ENCODE peak calls at places on chromosome 1, in six cellular contexts. T is mesothelial cell of epicardium, K is transverse colon, Z is GM23338, N is GM06990, P is AG09319. O is an unnamed sample.

GRCh38 chr1:39545531-39545930 is 31.1 kb downstream of the PABPC4 start:
- DNase-seq in Z (no peak), K (no peak), N (no peak), T (no peak), P (no peak), O (no peak)

GRCh38 chr1:36323636-36324321 is at the start of gene EVA1B:
- DNase-seq in N (peak), Z (peak), T (peak), P (peak), K (peak), O (peak)

GRCh38 chr1:160400284-160400645 is at the start of gene VANGL2:
- DNase-seq in P (no peak), K (peak), T (peak), Z (peak), N (no peak), O (peak)

GRCh38 chr1:154951901-154952657 is 3.8 kb downstream of the PBXIP1 start:
- DNase-seq in Z (no peak), T (no peak), N (no peak), K (peak), P (no peak), O (peak)

GRCh38 chr1:167186198-167186750 is 34.4 kb upstream of the POU2F1 start:
- DNase-seq in K (no peak), Z (no peak), P (no peak), T (no peak), N (no peak), O (no peak)

GRCh38 chr1:54825696-54826095 is 24.6 kb upstream of the TTC22 start:
- DNase-seq in Z (no peak), K (no peak), T (peak), P (no peak), N (no peak), O (no peak)

GRCh38 chr1:6002714-6003501 is 10.7 kb upstream of the NPHP4 start:
- DNase-seq in K (no peak), N (no peak), Z (peak), P (no peak), T (no peak), O (no peak)

GRCh38 chr1:93594603-93594880 is 87.1 kb downstream of the BCAR3 start:
- DNase-seq in N (no peak), P (no peak), K (no peak), T (no peak), Z (no peak), O (no peak)

GRCh38 chr1:154353460-154353904 is 28.2 kb downstream of the ATP8B2 start:
- DNase-seq in T (no peak), N (no peak), Z (peak), K (peak), P (no peak), O (peak)

GRCh38 chr1:228459091-228459993 is 27.8 kb upstream of the RNF187 start:
- DNase-seq in K (peak), N (peak), T (peak), Z (peak), P (peak), O (peak)

GRCh38 chr1:30407030-30407861 is 316.1 kb downstream of the MATN1 start:
- DNase-seq in T (peak), K (no peak), Z (no peak), N (no peak), P (no peak), O (no peak)

GRCh38 chr1:34591751-34592629 is 162.9 kb upstream of the GJB5 start:
- DNase-seq in Z (no peak), K (no peak), T (no peak), P (no peak), N (no peak), O (no peak)

GRCh38 chr1:246775531-246776385 is 51.5 kb downstream of the SCCPDH start:
- DNase-seq in K (no peak), N (no peak), Z (no peak), P (no peak), T (no peak), O (no peak)

GRCh38 chr1:192730206-192730605 is 78.6 kb upstream of the RGS2 start:
- DNase-seq in Z (no peak), P (no peak), N (no peak), T (no peak), K (no peak), O (no peak)

GRCh38 chr1:40239626-40240025 is 8.1 kb upstream of the TMCO2 start:
- DNase-seq in P (no peak), N (no peak), Z (no peak), T (no peak), K (no peak), O (no peak)

GRCh38 chr1:31153423-31153822 is 86.3 kb downstream of the NKAIN1 start:
- DNase-seq in N (no peak), Z (no peak), T (no peak), K (no peak), P (no peak), O (no peak)

GRCh38 chr1:117205368-117205767 is 5.4 kb downstream of the VTCN1 start:
- DNase-seq in P (no peak), N (no peak), T (no peak), Z (no peak), K (no peak), O (no peak)

GRCh38 chr1:229642970-229643369 is 16.9 kb downstream of the URB2 start:
- DNase-seq in K (no peak), Z (no peak), N (no peak), P (no peak), T (no peak), O (no peak)

GRCh38 chr1:25897754-25898153 is 8.5 kb downstream of the STMN1 start:
- DNase-seq in P (no peak), Z (no peak), K (no peak), N (no peak), T (no peak), O (no peak)

GRCh38 chr1:23597635-23598388 is 38.5 kb upstream of the ID3 start:
- DNase-seq in P (no peak), Z (peak), T (no peak), N (no peak), K (no peak), O (no peak)

GRCh38 chr1:204404629-204405028 is 7.0 kb downstream of the PPP1R15B start:
- DNase-seq in Z (no peak), K (no peak), P (no peak), N (no peak), T (no peak), O (no peak)

GRCh38 chr1:204891860-204892259 is 21.2 kb downstream of the NFASC start:
- DNase-seq in P (no peak), Z (no peak), N (no peak), T (no peak), K (no peak), O (no peak)

GRCh38 chr1:23804183-23804582 is 3.6 kb upstream of the GALE start:
- DNase-seq in P (no peak), N (no peak), Z (peak), K (no peak), T (no peak), O (no peak)

GRCh38 chr1:209202826-209203439 is 380.6 kb upstream of the CAMK1G start:
- DNase-seq in K (no peak), T (no peak), Z (peak), N (peak), P (peak), O (peak)

GRCh38 chr1:240602189-240602588 is 9.8 kb downstream of the GREM2 start:
- DNase-seq in K (no peak), P (no peak), Z (no peak), T (no peak), N (no peak), O (no peak)

GRCh38 chr1:7334475-7335035 is 436.5 kb upstream of the VAMP3 start:
- DNase-seq in K (peak), N (no peak), P (peak), T (no peak), Z (peak), O (no peak)

GRCh38 chr1:203663294-203663693 is 36.7 kb downstream of the ATP2B4 start:
- DNase-seq in N (no peak), Z (no peak), T (no peak), K (no peak), P (no peak), O (no peak)

GRCh38 chr1:23178931-23179330 is 10.3 kb upstream of the LUZP1 start:
- DNase-seq in T (no peak), P (no peak), K (no peak), Z (peak), N (no peak), O (no peak)

GRCh38 chr1:83083589-83084224 is 915.2 kb downstream of the TTLL7 start:
- DNase-seq in T (no peak), Z (no peak), K (no peak), N (no peak), P (no peak), O (no peak)

GRCh38 chr1:221101792-221102191 is 222.5 kb downstream of the HLX start:
- DNase-seq in N (no peak), K (no peak), Z (no peak), P (peak), T (no peak), O (no peak)

GRCh38 chr1:221099747-221100146 is 220.5 kb downstream of the HLX start:
- DNase-seq in N (no peak), Z (no peak), P (no peak), T (no peak), K (no peak), O (no peak)

GRCh38 chr1:221100196-221100950 is 221.1 kb downstream of the HLX start:
- DNase-seq in P (peak), T (no peak), K (no peak), N (no peak), Z (no peak), O (no peak)

GRCh38 chr1:221097479-221098281 is 218.4 kb downstream of the HLX start:
- DNase-seq in T (no peak), Z (no peak), K (no peak), N (no peak), P (peak), O (no peak)

DNA sequence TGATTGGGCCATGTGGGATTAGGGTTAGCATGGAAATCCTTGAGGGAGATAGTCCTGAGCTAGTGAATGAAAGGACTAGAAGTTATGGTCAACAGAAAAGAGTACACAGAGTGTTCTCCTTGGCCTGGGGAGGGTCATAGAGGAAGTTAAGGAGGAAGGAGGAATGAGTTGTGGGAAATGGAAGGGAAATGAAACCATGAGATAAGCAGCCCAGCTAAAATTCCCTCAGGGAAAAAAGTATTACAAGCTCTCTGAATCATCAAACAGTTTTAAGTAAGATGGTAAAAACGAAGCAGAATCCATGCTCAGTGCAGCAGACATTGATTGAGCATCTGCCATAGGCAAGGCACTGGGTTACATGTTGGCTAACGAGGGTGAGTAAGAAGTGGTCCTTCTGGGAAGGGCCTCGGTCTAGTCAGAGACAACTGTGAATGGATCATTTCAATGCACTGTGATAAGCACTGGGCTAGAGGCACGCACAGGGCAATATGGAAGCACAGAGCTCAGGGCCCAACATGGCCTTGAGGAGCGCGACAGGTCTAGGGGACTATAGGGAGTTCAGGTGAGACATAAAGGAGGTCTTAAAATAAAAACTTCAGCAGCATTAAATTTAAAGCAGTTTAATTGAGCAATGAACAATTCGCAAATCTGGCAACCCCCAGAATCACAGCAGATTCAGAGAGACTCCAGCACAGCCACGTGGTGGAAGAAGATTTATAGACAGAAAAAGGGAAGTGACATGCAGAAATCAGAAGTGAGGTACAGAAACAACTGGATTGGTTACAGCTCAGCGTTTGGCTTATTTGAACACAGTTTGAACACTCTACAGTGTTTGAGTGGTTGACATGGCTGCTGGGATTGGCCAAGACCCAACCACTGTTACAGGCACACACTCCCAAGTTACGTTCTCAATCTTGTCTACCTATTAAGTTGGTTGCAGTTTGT is 219.5 kb downstream of the HLX start:
- DNase-seq in Z (no peak), P (no peak), K (no peak), T (no peak), N (no peak), O (no peak)
- TF ChIP-seq CTCF in Z (no peak), P (no peak), K (no peak), T (no peak), N (no peak), O (no peak)

GRCh38 chr1:16986596-16987361 is 6.4 kb upstream of the MFAP2 start:
- DNase-seq in P (no peak), T (no peak), Z (peak), N (no peak), K (no peak), O (no peak)
- TF ChIP-seq CTCF in P (peak), T (peak), Z (peak), N (peak), K (no peak), O (no peak)

GRCh38 chr1:45684402-45684801 is 1.9 kb downstream of the GPBP1L1 start:
- DNase-seq in K (no peak), Z (no peak), P (no peak), N (no peak), T (no peak), O (no peak)

GRCh38 chr1:45687014-45687752 is 798 bp upstream of the TMEM69 start:
- DNase-seq in K (peak), Z (peak), N (peak), P (peak), T (peak), O (peak)

GRCh38 chr1:45685308-45686080 is 839 bp downstream of the GPBP1L1 start:
- DNase-seq in Z (peak), T (no peak), K (no peak), N (peak), P (no peak), O (no peak)

GRCh38 chr1:45687753-45688737 is at the start of gene TMEM69:
- DNase-seq in P (peak), N (peak), T (peak), Z (peak), K (peak), O (peak)

DNA sequence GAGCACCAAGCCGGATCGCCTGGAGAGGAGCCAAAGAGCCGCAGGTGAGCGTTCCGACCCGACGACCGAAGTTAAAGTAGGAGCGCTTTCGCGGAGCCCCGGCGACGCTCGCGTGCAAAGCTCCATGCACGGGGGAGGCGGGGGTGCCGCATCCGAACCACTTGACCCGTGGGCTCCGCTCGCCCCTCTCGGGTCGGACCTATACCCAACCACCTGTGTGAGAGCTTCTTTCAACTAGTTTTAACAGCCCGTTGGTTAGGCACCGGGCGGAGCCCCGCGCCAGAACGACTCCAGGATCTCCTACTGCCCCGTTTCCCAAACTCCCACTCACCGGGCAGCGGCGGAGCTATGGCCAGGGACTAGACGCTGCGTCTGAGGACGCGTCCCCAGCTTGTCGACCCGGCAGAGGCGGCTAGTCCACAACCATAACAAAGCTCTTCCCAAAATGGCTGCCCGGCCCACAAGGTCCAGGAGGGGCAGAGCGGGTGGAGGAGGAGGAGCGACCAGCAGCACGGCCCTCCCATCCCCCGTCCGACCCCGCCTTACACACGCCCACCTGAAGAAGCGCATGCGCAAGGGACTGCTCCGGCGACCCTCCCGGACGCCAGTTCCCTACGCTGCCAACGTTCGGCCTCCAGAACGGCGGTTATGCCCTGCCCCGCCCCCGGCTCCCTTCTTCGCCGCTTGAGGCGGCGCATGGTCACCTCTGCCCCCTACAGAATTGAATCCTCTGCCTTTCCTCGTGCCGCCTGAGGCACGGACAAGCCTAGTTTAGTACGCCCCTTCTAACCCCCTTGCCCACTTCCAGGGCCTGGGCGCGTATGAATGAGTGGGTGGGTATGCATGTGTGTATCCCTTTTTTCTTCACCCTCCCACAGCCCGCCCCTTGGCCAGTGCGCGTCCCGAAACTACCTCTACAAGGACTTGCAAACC is at the start of gene GPBP1L1:
- DNase-seq in T (peak), N (peak), K (peak), Z (peak), P (peak), O (peak)
- TF ChIP-seq CTCF in T (no peak), N (no peak), K (no peak), Z (peak), P (no peak), O (no peak)

DNA sequence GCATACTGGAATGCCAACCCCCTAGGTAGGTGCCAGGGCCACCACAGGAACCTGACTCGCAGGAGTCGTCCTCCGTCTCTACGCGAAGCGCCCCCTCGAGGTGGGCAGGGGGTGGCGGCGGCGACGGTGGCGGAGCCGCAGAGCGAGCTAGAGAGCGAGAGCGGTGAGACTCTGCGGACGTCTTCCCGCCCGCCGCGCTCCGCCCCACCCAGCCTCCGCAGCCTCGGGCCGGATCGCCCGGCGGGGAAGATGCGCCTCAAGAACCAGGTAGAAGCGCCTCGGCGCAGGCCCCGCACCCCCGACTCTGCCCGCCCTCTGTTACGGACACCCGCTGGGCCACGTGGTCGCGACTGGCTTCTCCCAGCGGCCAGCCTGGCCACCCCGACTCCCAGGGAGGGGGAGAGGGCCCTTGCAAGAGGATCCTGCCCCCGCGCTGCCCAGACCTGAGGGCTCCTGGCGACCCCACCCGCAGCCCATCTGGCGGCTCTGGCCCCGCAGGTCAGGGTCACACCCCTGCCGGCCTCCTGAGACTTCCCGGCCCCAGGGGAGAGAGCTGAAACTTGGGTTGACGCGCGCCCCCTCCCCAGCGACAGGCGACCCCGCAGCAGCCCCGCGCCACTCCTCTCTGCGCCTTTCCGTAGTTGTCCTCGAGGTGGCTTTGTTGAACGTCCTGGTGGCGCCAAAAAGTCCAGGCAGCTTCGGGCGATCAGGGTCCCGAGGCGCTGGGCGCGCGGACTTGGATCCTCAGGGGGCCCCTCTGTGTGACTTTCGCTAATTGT is 24.4 kb upstream of the AGBL4 start:
- DNase-seq in Z (peak), N (no peak), P (no peak), K (no peak), T (no peak), O (no peak)
- TF ChIP-seq CTCF in Z (peak), N (no peak), P (no peak), K (no peak), T (no peak), O (no peak)

GRCh38 chr1:109754738-109755137 is 9.0 kb downstream of the EPS8L3 start:
- DNase-seq in T (no peak), Z (no peak), K (no peak), P (no peak), N (no peak), O (no peak)
- TF ChIP-seq CTCF in T (no peak), Z (no peak), K (no peak), P (no peak), N (no peak), O (no peak)

DNA sequence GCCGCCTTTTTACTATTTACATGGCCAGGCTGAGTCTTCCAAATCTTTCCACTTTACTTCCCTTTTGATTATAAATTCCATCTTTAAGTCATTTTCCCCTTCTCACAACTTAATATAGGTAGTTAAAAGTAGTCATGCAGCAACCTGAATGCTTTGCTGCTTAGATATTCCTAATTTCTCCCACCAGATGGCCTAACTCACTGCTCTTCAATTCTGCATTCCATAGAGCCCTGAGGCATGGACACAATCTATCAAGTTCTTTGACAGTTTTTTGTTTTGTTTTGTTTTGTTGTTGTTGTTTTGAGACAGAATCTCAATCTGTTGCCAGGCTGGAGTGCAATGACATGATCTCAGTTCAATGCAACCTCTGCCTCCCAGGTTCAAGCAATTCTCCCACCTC is 21.7 kb upstream of the FAAH start:
- DNase-seq in P (no peak), N (no peak), Z (no peak), T (no peak), K (no peak), O (no peak)
- TF ChIP-seq CTCF in P (no peak), N (no peak), Z (no peak), T (no peak), K (no peak), O (no peak)

GRCh38 chr1:245516178-245516829 is 361.5 kb downstream of the KIF26B start:
- DNase-seq in K (no peak), P (no peak), T (no peak), Z (peak), N (no peak), O (no peak)

GRCh38 chr1:245512181-245512888 is 357.6 kb downstream of the KIF26B start:
- DNase-seq in P (no peak), Z (no peak), T (no peak), N (no peak), K (no peak), O (no peak)

GRCh38 chr1:245512980-245513578 is 358.3 kb downstream of the KIF26B start:
- DNase-seq in P (no peak), K (no peak), T (no peak), Z (peak), N (peak), O (peak)
- TF ChIP-seq CTCF in P (peak), K (no peak), T (no peak), Z (peak), N (peak), O (no peak)